ENCODE peak calls at places on chromosomes 6 and 20, in five cellular contexts. J, P, U, X and Z are unnamed samples.
A peak's percentile ranks its signal among the peaks of the same experiment; 100 is the strongest.

GRCh38 chr6:137866914-137867684 is at the start of gene TNFAIP3:
- DNase-seq in J (peak; percentile 95), P (peak; percentile 95), U (peak; percentile 50), X (peak; percentile 90), Z (peak; percentile 62)

GRCh38 chr20:8375898-8376297 is 243.8 kb downstream of the PLCB1 start:
- DNase-seq in J (no peak), P (no peak), U (no peak), X (no peak), Z (no peak)

GRCh38 chr6:30363459-30363858 is 18.5 kb downstream of the RPP21 start:
- DNase-seq in J (no peak), P (no peak), U (no peak), X (no peak), Z (no peak)

GRCh38 chr6:143980921-143981320 is 27.1 kb downstream of the PLAGL1 start:
- DNase-seq in J (no peak), P (no peak), U (no peak), X (no peak), Z (no peak)

GRCh38 chr6:107656381-107656780 is 166.5 kb downstream of the SOBP start:
- DNase-seq in J (no peak), P (no peak), U (no peak), X (no peak), Z (no peak)

GRCh38 chr20:33773412-33774089 is 37.6 kb upstream of the CHMP4B start:
- DNase-seq in J (no peak), P (no peak), U (no peak), X (no peak), Z (no peak)

GRCh38 chr6:21987501-21987957 is 309.3 kb downstream of the PRL start:
- DNase-seq in J (no peak), P (no peak), U (no peak), X (peak; percentile 80), Z (no peak)

GRCh38 chr6:108797951-108798671 is 50.1 kb upstream of the ARMC2 start:
- DNase-seq in J (no peak), P (no peak), U (no peak), X (no peak), Z (no peak)

GRCh38 chr6:56595490-56596122 is 47.1 kb downstream of the DST start:
- DNase-seq in J (no peak), P (peak; percentile 18), U (no peak), X (peak; percentile 12), Z (no peak)

GRCh38 chr6:10478187-10479040 is 42.7 kb upstream of the GCNT2 start:
- DNase-seq in J (no peak), P (peak; percentile 11), U (no peak), X (no peak), Z (no peak)

GRCh38 chr20:19045366-19045765 is 167.1 kb upstream of the SLC24A3 start:
- DNase-seq in J (no peak), P (no peak), U (no peak), X (no peak), Z (no peak)

GRCh38 chr6:149727793-149728498 is 10.0 kb upstream of the LATS1 start:
- DNase-seq in J (no peak), P (no peak), U (no peak), X (no peak), Z (no peak)

GRCh38 chr20:26216025-26216424 is 519.4 kb upstream of the ZNF337 start:
- DNase-seq in J (no peak), P (no peak), U (no peak), X (no peak), Z (no peak)

GRCh38 chr6:130425532-130425931 is 59.7 kb downstream of the TMEM200A start:
- DNase-seq in J (no peak), P (no peak), U (no peak), X (no peak), Z (no peak)

GRCh38 chr6:11918021-11918738 is 93.9 kb upstream of the HIVEP1 start:
- DNase-seq in J (no peak), P (no peak), U (no peak), X (no peak), Z (no peak)

GRCh38 chr20:13930246-13930645 is 60.2 kb downstream of the SEL1L2 start:
- DNase-seq in J (no peak), P (no peak), U (no peak), X (no peak), Z (no peak)

GRCh38 chr20:56872620-56873458 is 243.7 kb downstream of the TFAP2C start:
- DNase-seq in J (no peak), P (no peak), U (no peak), X (no peak), Z (no peak)

GRCh38 chr6:42079941-42080464 is 29.7 kb downstream of the TAF8 start:
- DNase-seq in J (no peak), P (no peak), U (no peak), X (no peak), Z (no peak)

GRCh38 chr6:28587746-28588075 is 62.0 kb downstream of the GPX5 start:
- DNase-seq in J (no peak), P (no peak), U (no peak), X (no peak), Z (no peak)

GRCh38 chr6:996271-996852 is 303.4 kb upstream of the EXOC2 start:
- DNase-seq in J (no peak), P (no peak), U (no peak), X (no peak), Z (no peak)

DNA sequence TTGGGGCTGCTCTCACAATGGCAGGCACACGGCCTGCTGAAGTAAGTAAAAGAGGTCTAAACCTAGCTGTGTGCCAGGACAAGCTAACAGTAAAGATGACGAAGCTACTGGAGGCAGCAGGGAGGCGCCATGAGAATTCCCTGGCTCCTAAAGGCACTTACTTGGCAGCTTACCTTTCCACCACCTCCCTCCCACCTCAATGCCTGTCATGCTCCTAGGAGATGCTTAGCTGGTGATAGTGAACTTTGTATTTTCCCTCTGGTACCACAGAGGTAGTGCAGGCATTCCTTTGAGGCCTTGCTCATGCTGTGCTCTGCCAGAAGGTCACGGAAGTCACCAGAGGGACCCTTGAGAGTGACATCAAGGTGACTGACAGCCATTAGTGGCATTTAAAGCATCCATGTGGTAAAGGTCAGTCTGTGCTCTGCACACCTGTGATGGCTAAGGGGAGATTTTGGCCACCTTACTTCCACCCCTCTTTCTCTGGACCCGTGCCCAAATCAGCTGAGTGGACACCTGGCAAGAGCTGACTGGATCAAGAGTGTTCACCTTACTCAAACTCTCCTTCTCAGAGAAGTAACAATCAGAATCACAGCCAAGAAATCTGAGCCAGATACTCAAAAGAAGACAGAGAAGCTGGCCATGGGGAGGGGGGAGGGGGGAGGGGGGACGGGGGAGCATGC is 3.0 kb downstream of the FKBP1A start:
- DNase-seq in J (no peak), P (no peak), U (no peak), X (no peak), Z (no peak)
- H3K27ac ChIP-seq in J (peak overlapping the region; percentile 8), P (no peak overlapping the region), U (no peak overlapping the region), X (no peak overlapping the region), Z (no peak overlapping the region)

DNA sequence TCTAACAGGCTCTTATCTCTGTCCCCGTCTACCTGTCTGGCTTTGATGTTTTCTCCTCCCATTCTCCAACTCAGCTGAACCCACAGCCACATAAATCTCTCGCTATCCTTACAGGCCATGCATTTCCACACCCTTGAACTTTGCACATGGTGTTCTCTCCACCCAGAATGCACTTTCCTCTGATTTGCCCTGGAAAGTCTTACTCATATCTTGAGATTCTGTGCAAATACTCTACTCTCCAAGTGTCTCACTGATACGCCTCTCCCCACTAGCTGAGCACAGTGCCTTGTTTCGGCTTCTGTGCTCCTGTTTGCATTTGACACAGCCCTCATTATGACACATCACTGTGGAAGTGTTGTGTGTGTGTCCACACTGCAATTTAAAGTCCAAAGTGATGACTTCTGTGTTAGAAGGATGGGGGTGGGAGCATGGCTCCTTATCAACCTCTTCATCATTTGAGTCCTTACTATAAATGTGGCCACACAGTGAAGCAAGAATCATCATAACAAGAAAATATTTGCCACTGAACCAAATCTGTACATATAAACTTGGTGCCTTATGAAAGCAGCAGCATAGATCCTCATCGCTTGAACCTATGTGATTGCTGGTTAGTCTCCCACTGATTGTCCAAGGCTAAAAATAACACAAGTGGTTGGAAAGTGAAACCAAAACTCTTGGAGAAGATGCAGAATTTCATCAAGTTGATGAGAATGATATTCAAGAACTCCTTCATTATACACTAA is 5.5 kb upstream of the PRELID3B start:
- DNase-seq in J (no peak), P (no peak), U (no peak), X (no peak), Z (no peak)
- H3K27ac ChIP-seq in J (no peak overlapping the region), P (no peak overlapping the region), U (no peak overlapping the region), X (no peak overlapping the region), Z (no peak overlapping the region)

GRCh38 chr20:51712501-51713212 is 55.5 kb downstream of the ATP9A start:
- DNase-seq in J (peak; percentile 63), P (no peak), U (no peak), X (no peak), Z (no peak)

GRCh38 chr20:51715873-51716215 is 52.3 kb downstream of the ATP9A start:
- DNase-seq in J (no peak), P (no peak), U (no peak), X (no peak), Z (no peak)

GRCh38 chr20:51711426-51711825 is 56.8 kb downstream of the ATP9A start:
- DNase-seq in J (no peak), P (no peak), U (no peak), X (no peak), Z (no peak)

GRCh38 chr20:51713213-51713598 is 55.0 kb downstream of the ATP9A start:
- DNase-seq in J (no peak), P (no peak), U (no peak), X (no peak), Z (no peak)

DNA sequence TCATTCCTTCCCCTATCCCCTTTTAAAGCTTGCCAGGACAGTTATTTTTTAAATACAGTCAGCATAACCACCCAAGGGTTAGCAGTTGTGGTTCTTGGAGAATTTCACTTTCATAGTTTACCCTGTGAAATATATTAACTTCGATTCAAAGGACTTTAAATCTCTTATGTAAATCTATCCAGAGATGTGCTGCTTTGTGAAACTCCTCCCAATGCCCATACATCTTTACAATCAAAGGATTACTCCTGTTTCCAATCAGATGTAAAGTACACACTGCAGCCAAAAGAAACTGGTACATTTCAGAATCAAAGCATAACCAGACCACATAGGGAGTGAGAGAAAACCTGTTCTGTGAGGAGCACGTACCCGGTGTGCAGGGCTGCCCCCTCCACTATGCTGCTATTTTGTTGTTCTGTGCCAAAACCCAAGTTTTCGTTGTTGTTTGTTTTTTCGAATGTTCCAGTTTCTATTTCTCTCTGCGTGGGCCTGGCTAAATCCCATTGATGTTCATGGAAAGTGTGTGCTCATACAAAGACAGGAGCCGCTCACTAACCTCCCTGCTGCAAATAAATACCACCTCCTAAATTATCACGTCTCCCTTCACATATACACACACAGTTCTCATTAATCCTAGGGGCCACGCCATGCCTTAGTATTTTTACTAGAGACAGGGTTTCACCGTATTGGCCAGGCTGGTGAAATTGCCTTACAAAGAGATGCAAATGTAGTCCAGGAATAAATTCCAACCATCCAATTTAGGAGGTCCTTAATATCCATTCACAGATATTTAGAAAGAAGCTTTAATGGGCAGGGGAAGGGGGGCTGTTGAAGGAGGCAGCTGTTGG is 52.9 kb downstream of the ATP9A start:
- DNase-seq in J (no peak), P (no peak), U (no peak), X (no peak), Z (no peak)
- H3K27ac ChIP-seq in J (peak overlapping the region; percentile 41), P (no peak overlapping the region), U (no peak overlapping the region), X (no peak overlapping the region), Z (no peak overlapping the region)

GRCh38 chr20:46826343-46826984 is 68.2 kb upstream of the EYA2 start:
- DNase-seq in J (no peak), P (no peak), U (no peak), X (no peak), Z (no peak)

GRCh38 chr20:46820682-46821081 is 74.0 kb upstream of the EYA2 start:
- DNase-seq in J (no peak), P (no peak), U (no peak), X (no peak), Z (no peak)

GRCh38 chr20:46823753-46824152 is 70.9 kb upstream of the EYA2 start:
- DNase-seq in J (no peak), P (no peak), U (no peak), X (no peak), Z (no peak)

GRCh38 chr20:46827718-46828458 is 66.8 kb upstream of the EYA2 start:
- DNase-seq in J (no peak), P (no peak), U (no peak), X (no peak), Z (no peak)

GRCh38 chr20:46823271-46823747 is 71.3 kb upstream of the EYA2 start:
- DNase-seq in J (no peak), P (no peak), U (no peak), X (no peak), Z (no peak)
- H3K27ac ChIP-seq in J (peak overlapping the region; percentile 59), P (no peak overlapping the region), U (no peak overlapping the region), X (no peak overlapping the region), Z (no peak overlapping the region)